ENCODE peak calls at places on chromosomes 1 and 21, in ten cellular contexts. D, S, Q, G, U, N, K, F, O and X are unnamed samples.

GRCh38 chr1:4729108-4729506 is 74.7 kb downstream of the AJAP1 start:
- DNase-seq in D (no peak), S (no peak), Q (no peak), G (no peak), U (no peak), N (no peak), K (no peak), F (no peak), O (no peak), X (no peak)

GRCh38 chr1:28056129-28056925 is 32.1 kb downstream of the EYA3 start:
- DNase-seq in D (no peak), S (peak), Q (no peak), G (no peak), U (no peak), N (no peak), K (no peak), F (no peak), O (no peak), X (no peak)

GRCh38 chr1:84883286-84883685 is 9.7 kb downstream of the LPAR3 start:
- DNase-seq in D (no peak), S (no peak), Q (no peak), G (no peak), U (no peak), N (no peak), K (no peak), F (no peak), O (no peak), X (no peak)

GRCh38 chr1:1200876-1201810 is 5.2 kb downstream of the TNFRSF18 start:
- DNase-seq in D (peak), S (peak), Q (peak), G (no peak), U (peak), N (peak), K (no peak), F (no peak), O (no peak), X (no peak)

GRCh38 chr21:41955516-41955915 is 1.7 kb upstream of the C2CD2 start:
- DNase-seq in D (no peak), S (no peak), Q (no peak), G (no peak), U (no peak), N (no peak), K (no peak), F (no peak), O (no peak), X (no peak)

GRCh38 chr1:171739646-171740045 is 2.2 kb downstream of the VAMP4 start:
- DNase-seq in D (no peak), S (no peak), Q (no peak), G (no peak), U (no peak), N (no peak), K (no peak), F (no peak), O (no peak), X (no peak)

GRCh38 chr1:21511579-21512522 is 2.6 kb downstream of the ALPL start:
- DNase-seq in D (peak), S (peak), Q (peak), G (no peak), U (no peak), N (peak), K (no peak), F (no peak), O (no peak), X (peak)

GRCh38 chr21:42298237-42298636 is 17.0 kb downstream of the TFF3 start:
- DNase-seq in D (no peak), S (no peak), Q (no peak), G (no peak), U (no peak), N (no peak), K (no peak), F (no peak), O (no peak), X (no peak)

GRCh38 chr1:217747156-217747769 is 116.1 kb downstream of the SPATA17 start:
- DNase-seq in D (no peak), S (no peak), Q (no peak), G (no peak), U (peak), N (no peak), K (peak), F (peak), O (no peak), X (no peak)

GRCh38 chr1:211579434-211580302 is 707 bp upstream of the SLC30A1 start:
- DNase-seq in D (peak), S (peak), Q (peak), G (peak), U (peak), N (peak), K (no peak), F (peak), O (peak), X (no peak)

GRCh38 chr21:35575280-35575915 is 484.9 kb downstream of the SETD4 start:
- DNase-seq in D (no peak), S (no peak), Q (no peak), G (no peak), U (no peak), N (no peak), K (no peak), F (no peak), O (no peak), X (no peak)

GRCh38 chr1:64966158-64966963 is at the start of gene JAK1:
- DNase-seq in D (peak), S (peak), Q (peak), G (peak), U (peak), N (peak), K (no peak), F (peak), O (peak), X (peak)

GRCh38 chr1:95640746-95641145 is 406.7 kb downstream of the RWDD3 start:
- DNase-seq in D (no peak), S (no peak), Q (no peak), G (no peak), U (peak), N (no peak), K (no peak), F (peak), O (no peak), X (no peak)

GRCh38 chr21:27291006-27291405 is 324.1 kb upstream of the ADAMTS5 start:
- DNase-seq in D (no peak), S (no peak), Q (no peak), G (no peak), U (no peak), N (no peak), K (no peak), F (no peak), O (no peak), X (no peak)

GRCh38 chr1:223739366-223740057 is 27.2 kb downstream of the CAPN2 start:
- DNase-seq in D (no peak), S (no peak), Q (no peak), G (no peak), U (no peak), N (no peak), K (no peak), F (no peak), O (no peak), X (no peak)

GRCh38 chr1:9324246-9325096 is 31.8 kb downstream of the SPSB1 start:
- DNase-seq in D (no peak), S (no peak), Q (no peak), G (no peak), U (no peak), N (no peak), K (no peak), F (no peak), O (no peak), X (no peak)

GRCh38 chr1:11806307-11806936 is 431 bp downstream of the CLCN6 start:
- DNase-seq in D (peak), S (no peak), Q (no peak), G (no peak), U (no peak), N (no peak), K (no peak), F (no peak), O (no peak), X (peak)

DNA sequence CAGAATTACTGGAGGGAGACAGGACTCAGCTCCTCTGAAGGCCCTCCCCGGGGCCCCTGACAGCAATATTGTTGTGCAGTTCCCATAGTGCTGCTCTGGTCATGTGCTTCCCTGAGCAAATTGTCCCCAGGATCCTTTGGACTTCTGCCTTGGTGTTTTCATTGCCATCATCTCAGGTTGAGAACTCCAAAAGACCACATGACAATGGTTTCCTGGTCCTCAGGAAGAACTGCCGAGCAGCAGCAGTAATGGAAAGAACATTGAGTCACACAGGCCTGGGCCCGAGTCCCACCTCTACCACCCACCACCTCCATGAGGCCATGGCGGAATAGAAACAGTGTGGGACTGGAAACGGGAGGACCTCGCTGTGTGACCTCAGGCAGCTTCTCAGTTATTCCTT is 6.3 kb upstream of the CTTNBP2NL start:
- DNase-seq in D (no peak), S (no peak), Q (no peak), G (peak), U (no peak), N (no peak), K (no peak), F (peak), O (no peak), X (no peak)
- H3K27ac ChIP-seq in D (no peak), S (no peak), Q (no peak), G (peak), U (no peak), N (peak), K (no peak), F (no peak), O (peak), X (peak)

GRCh38 chr21:44297525-44298290 is 2.1 kb upstream of the PFKL start:
- DNase-seq in D (peak), S (peak), Q (peak), G (peak), U (peak), N (peak), K (peak), F (peak), O (peak), X (peak)

GRCh38 chr21:44299458-44300261 is at the start of gene PFKL:
- DNase-seq in D (peak), S (peak), Q (peak), G (no peak), U (peak), N (peak), K (no peak), F (peak), O (no peak), X (no peak)

GRCh38 chr21:44299085-44299457 is 782 bp upstream of the PFKL start:
- DNase-seq in D (no peak), S (no peak), Q (no peak), G (no peak), U (no peak), N (no peak), K (no peak), F (no peak), O (no peak), X (no peak)

GRCh38 chr21:44296916-44297315 is 2.9 kb upstream of the PFKL start:
- DNase-seq in D (no peak), S (no peak), Q (no peak), G (no peak), U (no peak), N (no peak), K (no peak), F (no peak), O (no peak), X (no peak)

DNA sequence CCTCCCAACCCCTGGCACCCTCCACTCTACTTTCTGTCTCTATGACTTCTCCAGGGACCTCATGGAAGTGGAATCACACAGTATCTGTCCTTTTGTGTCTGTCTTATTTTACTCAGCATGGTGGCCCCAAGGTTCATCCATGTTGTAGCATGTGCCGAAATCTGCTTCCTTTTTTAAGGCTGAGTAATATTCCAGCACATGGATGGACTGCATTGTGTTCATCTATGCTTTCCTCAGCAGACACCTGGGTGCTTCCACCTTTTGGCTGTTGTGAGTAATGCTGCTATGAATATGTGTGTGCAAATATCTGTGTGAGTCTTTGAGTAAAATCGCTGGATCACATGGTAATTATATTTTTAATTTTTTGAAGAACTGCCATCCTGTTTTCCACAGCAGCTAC is 1.6 kb upstream of the PFKL start:
- DNase-seq in D (no peak), S (no peak), Q (no peak), G (no peak), U (no peak), N (no peak), K (no peak), F (peak), O (no peak), X (no peak)
- TF ChIP-seq CTCF in D (no peak), S (no peak), Q (no peak), G (no peak), U (no peak), N (no peak), K (no peak), F (no peak), O (no peak), X (no peak)

DNA sequence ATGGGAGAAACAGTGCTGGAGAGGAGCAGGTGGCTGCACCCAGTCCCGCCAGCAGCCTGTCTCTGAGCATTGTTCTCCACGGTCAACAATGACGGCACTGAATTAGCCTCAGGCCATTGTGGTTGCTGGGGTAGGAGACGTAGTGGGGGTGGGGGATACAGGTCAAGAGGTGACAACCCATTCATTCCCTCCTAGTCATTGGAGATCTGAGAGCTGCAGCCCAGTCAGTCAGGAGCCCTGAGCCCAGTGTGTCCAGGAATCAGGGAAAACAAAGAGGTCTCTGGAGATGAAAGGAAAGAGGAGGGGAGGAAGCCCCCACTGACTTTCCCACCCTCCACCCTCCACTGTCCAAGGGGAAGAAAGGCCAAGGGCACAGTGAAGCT is 15.3 kb downstream of the SMIM12 start:
- DNase-seq in D (no peak), S (no peak), Q (no peak), G (no peak), U (no peak), N (no peak), K (no peak), F (peak), O (no peak), X (no peak)
- H3K27ac ChIP-seq in D (peak), S (no peak), Q (no peak), G (no peak), U (no peak), N (peak), K (no peak), F (no peak), O (no peak), X (no peak)

DNA sequence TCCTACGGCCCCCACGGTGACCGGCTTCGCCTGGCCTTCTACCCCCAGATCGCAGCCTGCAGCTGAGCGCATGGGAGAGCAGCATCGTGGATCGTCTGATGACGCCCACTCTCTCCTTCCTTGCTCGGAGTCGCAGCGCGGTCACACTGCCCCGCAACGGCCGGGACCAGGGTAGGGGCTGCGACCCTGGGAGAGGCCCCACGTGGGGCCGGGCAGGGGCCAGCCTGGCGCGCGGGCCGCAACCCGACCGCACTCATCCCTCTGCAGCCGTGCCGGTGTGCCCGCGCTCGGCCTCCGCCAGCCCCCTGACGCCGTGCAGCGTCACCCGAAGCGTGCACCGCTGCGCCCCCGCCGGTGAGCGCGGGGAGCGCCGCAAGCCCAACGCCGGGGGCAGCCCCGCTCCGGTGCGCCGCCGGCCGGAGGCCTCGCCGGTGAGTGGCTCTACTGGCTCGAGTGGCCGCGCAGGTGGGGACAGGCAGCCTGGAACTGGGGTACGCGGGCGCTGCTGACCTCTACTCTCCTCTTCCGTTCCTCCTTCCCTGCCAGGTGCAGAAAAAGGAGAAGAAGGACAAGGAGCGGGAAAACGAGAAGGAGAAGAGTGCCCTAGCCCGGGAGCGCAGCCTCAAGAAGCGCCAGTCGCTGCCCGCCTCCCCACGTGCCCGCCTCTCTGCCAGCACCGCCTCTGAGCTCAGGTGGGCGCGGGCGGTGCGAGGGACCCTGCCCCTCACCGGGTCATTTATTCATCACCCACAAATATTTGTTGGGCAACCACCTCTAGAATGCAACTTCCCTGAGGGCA is 20.4 kb downstream of the MAP7D1 start:
- DNase-seq in D (no peak), S (no peak), Q (no peak), G (no peak), U (no peak), N (peak), K (no peak), F (no peak), O (no peak), X (no peak)
- TF ChIP-seq CTCF in D (no peak), S (no peak), Q (no peak), G (no peak), U (no peak), N (peak), K (no peak), F (no peak), O (no peak), X (no peak)